ENCODE peak calls at places on chromosomes 4 and X, in four cellular contexts. M is CD8-positive, alpha-beta memory T cell; T is esophagus muscularis mucosa; R is activated T-helper 2 cell treated with anti-CD3 and anti-CD28 coated beads, Interferon-gamma antibody, Interleukin-2, Interleukin-4, amounts not matched to agents 10 μg/mL and 5 μg/mL and 100 μg/mL, durations not matched to agents 14 hours and 24 hours and 36 hours. V is an unnamed sample.

GRCh38 chr4:55475394-55476243 is 71.1 kb downstream of the CLOCK start:
- DNase-seq in T (no peak), R (no peak), M (no peak), V (no peak)

GRCh38 chr4:48777739-48778138 is 2.3 kb downstream of the FRYL start:
- DNase-seq in R (no peak), T (no peak), M (no peak), V (no peak)

GRCh38 chr4:6852582-6852981 is 57.0 kb upstream of the TBC1D14 start:
- DNase-seq in M (no peak), R (no peak), T (no peak), V (no peak)

GRCh38 chrX:152912121-152912520 is 14.3 kb downstream of the ZNF185 start:
- DNase-seq in R (no peak), T (no peak), M (no peak), V (no peak)

GRCh38 chr4:124090007-124090406 is 622.5 kb downstream of the ANKRD50 start:
- DNase-seq in R (no peak), M (no peak), T (no peak), V (no peak)

GRCh38 chrX:113726009-113726408 is 857.9 kb upstream of the HTR2C start:
- DNase-seq in T (no peak), R (no peak), M (no peak), V (no peak)

GRCh38 chr4:138028923-138029322 is 213.2 kb downstream of the SLC7A11 start:
- DNase-seq in R (no peak), T (no peak), M (no peak), V (no peak)

GRCh38 chrX:75038925-75039324 is 113.7 kb upstream of the NEXMIF start:
- DNase-seq in R (no peak), T (no peak), M (no peak), V (no peak)

GRCh38 chr4:38673109-38673978 is 9.3 kb downstream of the KLF3 start:
- DNase-seq in T (no peak), R (no peak), M (no peak), V (no peak)

GRCh38 chr4:123967360-123967759 is 570.8 kb downstream of the SPRY1 start:
- DNase-seq in T (no peak), R (no peak), M (no peak), V (no peak)

GRCh38 chr4:61619528-61619927 is 419.4 kb downstream of the ADGRL3 start:
- DNase-seq in M (no peak), T (no peak), R (no peak), V (no peak)

GRCh38 chr4:186500721-186501304 is 54.6 kb downstream of the MTNR1A start:
- DNase-seq in M (no peak), T (peak), R (no peak), V (no peak)

GRCh38 chr4:166421556-166422156 is 548.6 kb downstream of the TLL1 start:
- DNase-seq in R (no peak), T (no peak), M (no peak), V (no peak)

GRCh38 chr4:136136566-136136965 is 1395.7 kb downstream of the PCDH18 start:
- DNase-seq in M (no peak), T (no peak), R (no peak), V (no peak)

GRCh38 chr4:109998867-109999303 is 86.2 kb downstream of the EGF start:
- DNase-seq in R (no peak), M (no peak), T (no peak), V (no peak)

GRCh38 chrX:136310411-136310810 is 9.6 kb downstream of the ADGRG4 start:
- DNase-seq in R (no peak), M (no peak), T (no peak), V (no peak)

GRCh38 chr4:74056858-74057562 is 18.5 kb upstream of the CXCL3 start:
- DNase-seq in T (no peak), M (no peak), R (no peak), V (no peak)

GRCh38 chrX:108072746-108073145 is 18.6 kb downstream of the PSMD10 start:
- DNase-seq in R (no peak), T (no peak), M (no peak), V (no peak)

GRCh38 chr4:159224412-159224811 is 121.5 kb downstream of the RAPGEF2 start:
- DNase-seq in R (no peak), M (no peak), T (no peak), V (no peak)

GRCh38 chr4:66829310-66829709 is 716.0 kb downstream of the CENPC start:
- DNase-seq in M (no peak), T (no peak), R (no peak), V (no peak)

GRCh38 chr4:2689825-2690700 is 66.1 kb downstream of the TNIP2 start:
- DNase-seq in R (no peak), T (no peak), M (peak), V (no peak)

GRCh38 chr4:7978907-7979651 is 39.4 kb upstream of the AFAP1 start:
- DNase-seq in M (no peak), T (no peak), R (no peak), V (no peak)

GRCh38 chr4:119728692-119729593 is 100.3 kb upstream of the PDE5A start:
- DNase-seq in T (no peak), M (no peak), R (no peak), V (no peak)

GRCh38 chr4:113634081-113634969 is 127.2 kb downstream of the CAMK2D start:
- DNase-seq in M (no peak), T (no peak), R (no peak), V (no peak)

GRCh38 chr4:184384056-184384809 is 90.1 kb downstream of the IRF2 start:
- DNase-seq in M (no peak), T (no peak), R (no peak), V (no peak)

GRCh38 chrX:86103061-86103460 is 45.2 kb upstream of the DACH2 start:
- DNase-seq in T (no peak), R (no peak), M (no peak), V (no peak)

GRCh38 chr4:119014658-119015057 is 121.0 kb upstream of the MYOZ2 start:
- DNase-seq in M (no peak), T (no peak), R (no peak), V (no peak)

GRCh38 chrX:77298296-77298695 is 148.9 kb upstream of the FGF16 start:
- DNase-seq in M (no peak), T (no peak), R (no peak), V (no peak)

GRCh38 chrX:41391606-41392005 is 55.5 kb upstream of the NYX start:
- DNase-seq in M (no peak), T (no peak), R (no peak), V (no peak)

GRCh38 chrX:72018277-72019112 is 107.8 kb downstream of the NHSL2 start:
- DNase-seq in R (peak), M (peak), T (peak), V (peak)

GRCh38 chr4:7546809-7547367 is 112.2 kb upstream of the PSAPL1 start:
- DNase-seq in R (no peak), T (no peak), M (no peak), V (no peak)

GRCh38 chr4:168630445-168631187 is 133.8 kb downstream of the PALLD start:
- DNase-seq in T (no peak), R (no peak), M (no peak), V (no peak)

GRCh38 chr4:53377319-53378170 is at the start of gene FIP1L1:
- DNase-seq in R (peak), M (peak), T (peak), V (peak)

V was measured in CMK.